ENCODE peak calls at places on chromosome 14, in eight cellular contexts. One of them, this sample, is unnamed.

GRCh38 chr14:31998220-31998559 is 78.9 kb upstream of the ARHGAP5 start:
- DNase-seq in RWPE1: no peak
- DNase-seq in mammary epithelial cell: no peak
- DNase-seq in fibroblast of mammary gland: no peak
- DNase-seq in lower leg skin: no peak
- DNase-seq in body of pancreas: no peak
- DNase-seq in MCF 10A: no peak
- DNase-seq in AG10803: no peak
- DNase-seq in this sample: no peak

GRCh38 chr14:71739273-71739990 is 192.8 kb upstream of the RGS6 start:
- DNase-seq in RWPE1: peak; percentile 49
- DNase-seq in fibroblast of mammary gland: peak; percentile 21
- DNase-seq in AG10803: no peak
- DNase-seq in lower leg skin: no peak
- DNase-seq in MCF 10A: peak; percentile 17
- DNase-seq in body of pancreas: peak; percentile 39
- DNase-seq in mammary epithelial cell: peak; percentile 75
- DNase-seq in this sample: peak; percentile 54

GRCh38 chr14:39488600-39488999 is 56.4 kb upstream of the FBXO33 start:
- DNase-seq in lower leg skin: no peak
- DNase-seq in body of pancreas: no peak
- DNase-seq in AG10803: peak; percentile 3
- DNase-seq in MCF 10A: peak; percentile 1
- DNase-seq in RWPE1: no peak
- DNase-seq in fibroblast of mammary gland: peak; percentile 7
- DNase-seq in mammary epithelial cell: no peak
- DNase-seq in this sample: no peak

GRCh38 chr14:93733231-93733630 is 55.1 kb downstream of the PRIMA1 start:
- DNase-seq in mammary epithelial cell: no peak
- DNase-seq in lower leg skin: no peak
- DNase-seq in fibroblast of mammary gland: no peak
- DNase-seq in AG10803: no peak
- DNase-seq in body of pancreas: no peak
- DNase-seq in MCF 10A: peak; percentile 48
- DNase-seq in RWPE1: no peak
- DNase-seq in this sample: peak; percentile 4

GRCh38 chr14:21965042-21965441 is 291.4 kb upstream of the OR4E1 start:
- DNase-seq in fibroblast of mammary gland: no peak
- DNase-seq in MCF 10A: no peak
- DNase-seq in body of pancreas: no peak
- DNase-seq in mammary epithelial cell: no peak
- DNase-seq in RWPE1: no peak
- DNase-seq in AG10803: no peak
- DNase-seq in lower leg skin: no peak
- DNase-seq in this sample: no peak

GRCh38 chr14:80164991-80165390 is 46.3 kb downstream of the DIO2 start:
- DNase-seq in fibroblast of mammary gland: peak; percentile 60
- DNase-seq in AG10803: peak; percentile 2
- DNase-seq in lower leg skin: no peak
- DNase-seq in mammary epithelial cell: peak; percentile 71
- DNase-seq in body of pancreas: no peak
- DNase-seq in RWPE1: no peak
- DNase-seq in MCF 10A: no peak
- DNase-seq in this sample: no peak

GRCh38 chr14:97777622-97778021 is 980.4 kb downstream of the VRK1 start:
- DNase-seq in AG10803: no peak
- DNase-seq in mammary epithelial cell: no peak
- DNase-seq in MCF 10A: no peak
- DNase-seq in lower leg skin: no peak
- DNase-seq in body of pancreas: no peak
- DNase-seq in RWPE1: no peak
- DNase-seq in fibroblast of mammary gland: no peak
- DNase-seq in this sample: no peak

GRCh38 chr14:94066089-94066676 is 14.8 kb downstream of the DDX24 start:
- DNase-seq in RWPE1: peak; percentile 20
- DNase-seq in mammary epithelial cell: peak; percentile 66
- DNase-seq in body of pancreas: peak; percentile 69
- DNase-seq in fibroblast of mammary gland: no peak
- DNase-seq in AG10803: no peak
- DNase-seq in MCF 10A: peak; percentile 51
- DNase-seq in lower leg skin: no peak
- DNase-seq in this sample: peak; percentile 59

GRCh38 chr14:103905861-103906456 is 22.3 kb upstream of the TDRD9 start:
- DNase-seq in AG10803: no peak
- DNase-seq in body of pancreas: no peak
- DNase-seq in RWPE1: no peak
- DNase-seq in fibroblast of mammary gland: no peak
- DNase-seq in MCF 10A: no peak
- DNase-seq in lower leg skin: no peak
- DNase-seq in mammary epithelial cell: no peak
- DNase-seq in this sample: no peak

GRCh38 chr14:99690636-99691035 is 6.5 kb downstream of the CYP46A1 start:
- DNase-seq in body of pancreas: no peak
- DNase-seq in lower leg skin: no peak
- DNase-seq in mammary epithelial cell: no peak
- DNase-seq in MCF 10A: no peak
- DNase-seq in fibroblast of mammary gland: no peak
- DNase-seq in RWPE1: no peak
- DNase-seq in AG10803: no peak
- DNase-seq in this sample: no peak

GRCh38 chr14:93793555-93793954 is 5.3 kb upstream of the PRIMA1 start:
- DNase-seq in body of pancreas: no peak
- DNase-seq in MCF 10A: no peak
- DNase-seq in RWPE1: no peak
- DNase-seq in mammary epithelial cell: no peak
- DNase-seq in lower leg skin: no peak
- DNase-seq in AG10803: no peak
- DNase-seq in fibroblast of mammary gland: no peak
- DNase-seq in this sample: no peak

GRCh38 chr14:23061995-23062394 is 4.7 kb upstream of the CDH24 start:
- DNase-seq in lower leg skin: peak; percentile 74
- DNase-seq in body of pancreas: peak; percentile 79
- DNase-seq in mammary epithelial cell: peak; percentile 88
- DNase-seq in MCF 10A: peak; percentile 92
- DNase-seq in fibroblast of mammary gland: peak; percentile 94
- DNase-seq in AG10803: peak; percentile 90
- DNase-seq in RWPE1: peak; percentile 87
- DNase-seq in this sample: peak; percentile 85

GRCh38 chr14:105338392-105338791 is 23.8 kb downstream of the PACS2 start:
- DNase-seq in RWPE1: no peak
- DNase-seq in mammary epithelial cell: no peak
- DNase-seq in MCF 10A: no peak
- DNase-seq in AG10803: no peak
- DNase-seq in lower leg skin: no peak
- DNase-seq in fibroblast of mammary gland: no peak
- DNase-seq in body of pancreas: no peak
- DNase-seq in this sample: no peak

DNA sequence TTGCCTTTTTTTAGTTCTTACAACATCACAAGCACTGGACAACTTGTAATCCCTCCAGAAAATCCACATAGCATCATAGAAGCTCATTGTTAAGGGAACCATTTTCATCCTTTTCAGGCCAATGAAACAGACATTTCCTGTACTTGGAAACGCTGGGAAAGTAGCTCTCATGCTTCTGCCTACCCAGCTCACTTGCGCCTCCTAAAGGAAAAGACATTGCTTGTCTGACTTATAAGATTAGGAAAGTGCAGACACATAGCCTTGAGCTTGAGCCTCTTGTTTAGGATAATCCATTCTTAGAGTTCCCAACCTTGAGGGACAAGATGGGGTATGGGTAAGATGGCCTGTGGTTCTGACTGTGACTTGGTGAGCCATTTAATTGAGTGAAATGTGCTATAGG is 589.5 kb downstream of the NOVA1 start:
- DNase-seq in AG10803: no peak
- DNase-seq in mammary epithelial cell: no peak
- DNase-seq in lower leg skin: no peak
- DNase-seq in body of pancreas: no peak
- DNase-seq in RWPE1: no peak
- DNase-seq in fibroblast of mammary gland: peak; percentile 65
- DNase-seq in MCF 10A: no peak
- DNase-seq in this sample: no peak
- TF ChIP-seq CTCF in AG10803: no peak
- TF ChIP-seq CTCF in mammary epithelial cell: no peak
- TF ChIP-seq CTCF in lower leg skin: no peak
- TF ChIP-seq CTCF in body of pancreas: no peak
- TF ChIP-seq CTCF in RWPE1: no peak
- TF ChIP-seq CTCF in fibroblast of mammary gland: peak; percentile 63
- TF ChIP-seq CTCF in MCF 10A: no peak
- TF ChIP-seq CTCF in this sample: no peak

DNA sequence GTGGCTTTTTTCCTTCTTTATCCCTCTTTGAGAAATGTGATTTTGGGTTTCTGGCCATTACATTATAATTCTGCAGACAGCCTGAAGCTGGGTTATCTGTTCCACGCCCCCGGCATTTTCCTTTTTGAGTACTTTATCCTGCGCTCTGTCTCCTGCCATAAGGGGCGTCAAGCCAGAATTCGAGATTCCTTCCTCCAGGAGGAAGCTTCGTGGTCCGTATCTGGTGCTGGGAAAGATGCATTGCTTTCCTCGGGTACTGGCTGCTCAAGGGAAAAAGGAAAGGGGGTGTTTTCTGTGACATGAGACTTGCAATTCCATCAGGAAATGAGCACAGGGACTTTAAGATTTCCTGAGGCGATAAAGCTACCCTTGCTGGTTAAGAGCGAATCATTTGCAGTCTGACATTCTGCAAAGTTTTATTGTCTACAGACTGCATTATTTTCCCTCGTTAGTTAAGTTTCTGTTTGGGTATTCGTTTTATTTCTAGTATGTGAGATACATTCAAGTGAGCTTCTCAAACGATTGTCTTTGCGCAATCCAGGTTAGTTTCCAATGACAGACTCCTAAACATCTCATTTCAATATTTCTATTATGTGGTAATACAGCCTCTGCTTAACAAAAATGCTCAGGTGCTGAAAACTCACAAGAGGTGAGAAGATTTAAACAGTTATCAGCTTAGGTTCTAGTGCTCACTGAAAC is 706 bp downstream of the AKAP5 start:
- DNase-seq in body of pancreas: peak; percentile 19
- DNase-seq in RWPE1: peak; percentile 33
- DNase-seq in mammary epithelial cell: no peak
- DNase-seq in lower leg skin: no peak
- DNase-seq in AG10803: peak; percentile 48
- DNase-seq in MCF 10A: peak; percentile 18
- DNase-seq in fibroblast of mammary gland: peak; percentile 45
- DNase-seq in this sample: peak; percentile 9
- TF ChIP-seq CTCF in body of pancreas: no peak
- TF ChIP-seq CTCF in RWPE1: no peak
- TF ChIP-seq CTCF in mammary epithelial cell: no peak
- TF ChIP-seq CTCF in lower leg skin: no peak
- TF ChIP-seq CTCF in AG10803: peak; percentile 57
- TF ChIP-seq CTCF in MCF 10A: no peak
- TF ChIP-seq CTCF in fibroblast of mammary gland: peak; percentile 32
- TF ChIP-seq CTCF in this sample: no peak

GRCh38 chr14:73944432-73945158 is 5.3 kb downstream of the FAM161B start:
- DNase-seq in body of pancreas: peak; percentile 30
- DNase-seq in fibroblast of mammary gland: no peak
- DNase-seq in lower leg skin: no peak
- DNase-seq in mammary epithelial cell: no peak
- DNase-seq in MCF 10A: no peak
- DNase-seq in RWPE1: no peak
- DNase-seq in AG10803: no peak
- DNase-seq in this sample: no peak

GRCh38 chr14:73955674-73956073 is 5.6 kb downstream of the COQ6 start:
- DNase-seq in mammary epithelial cell: no peak
- DNase-seq in MCF 10A: no peak
- DNase-seq in RWPE1: no peak
- DNase-seq in body of pancreas: no peak
- DNase-seq in lower leg skin: no peak
- DNase-seq in fibroblast of mammary gland: no peak
- DNase-seq in AG10803: no peak
- DNase-seq in this sample: no peak

GRCh38 chr14:73945159-73945670 is 4.7 kb downstream of the FAM161B start:
- DNase-seq in fibroblast of mammary gland: no peak
- DNase-seq in lower leg skin: no peak
- DNase-seq in MCF 10A: no peak
- DNase-seq in RWPE1: no peak
- DNase-seq in AG10803: no peak
- DNase-seq in body of pancreas: peak; percentile 46
- DNase-seq in mammary epithelial cell: no peak
- DNase-seq in this sample: no peak

GRCh38 chr14:73953731-73954130 is 3.6 kb downstream of the COQ6 start:
- DNase-seq in fibroblast of mammary gland: peak; percentile 82
- DNase-seq in mammary epithelial cell: no peak
- DNase-seq in lower leg skin: no peak
- DNase-seq in AG10803: peak; percentile 13
- DNase-seq in body of pancreas: no peak
- DNase-seq in RWPE1: no peak
- DNase-seq in MCF 10A: no peak
- DNase-seq in this sample: no peak

DNA sequence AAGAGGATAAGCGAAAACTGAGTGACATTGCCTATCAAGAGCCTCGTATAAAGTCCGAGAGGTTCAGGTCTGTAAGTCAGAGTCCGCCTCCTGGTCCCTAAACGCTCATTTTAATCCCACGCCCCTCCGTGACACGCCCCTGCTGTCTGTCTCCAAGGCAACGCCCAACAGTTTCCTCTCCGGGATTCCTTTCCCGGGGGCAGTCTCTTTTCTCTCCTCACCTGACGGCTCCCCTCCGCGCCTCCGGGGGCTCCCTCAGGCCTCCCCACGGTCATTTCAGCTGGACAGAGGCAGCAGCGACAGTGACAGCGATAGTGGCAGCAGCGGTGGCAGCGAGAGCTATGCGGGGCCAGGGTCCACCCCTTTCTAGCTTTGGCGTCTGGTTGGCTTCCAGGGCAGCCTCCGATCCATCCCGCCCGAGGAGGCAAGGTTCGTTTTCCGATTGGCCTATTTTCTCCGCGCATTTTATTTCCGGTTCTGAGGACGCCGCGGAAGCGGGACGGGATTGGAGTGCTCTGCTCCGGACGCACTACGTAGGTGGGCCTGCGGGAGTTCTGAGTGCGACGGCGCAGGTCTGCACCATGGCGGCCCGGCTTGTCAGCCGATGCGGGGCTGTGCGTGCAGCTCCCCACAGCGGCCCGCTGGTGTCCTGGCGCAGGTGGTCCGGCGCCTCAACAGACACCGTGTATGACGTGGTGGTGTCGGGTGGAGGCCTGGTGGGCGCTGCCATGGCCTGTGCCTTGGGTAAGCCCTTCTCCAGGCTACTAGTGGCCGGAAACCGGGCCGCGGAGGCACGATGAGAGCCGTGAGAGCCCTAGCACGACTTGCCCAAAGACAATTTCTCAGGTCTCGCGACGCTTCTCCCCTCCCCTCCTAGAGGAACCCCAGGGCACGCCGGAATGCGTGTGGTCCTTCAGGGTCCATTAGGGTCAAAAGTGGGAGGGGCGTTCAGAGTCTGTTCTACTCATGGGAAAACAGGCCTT is at the start of the genes COQ6 and FAM161B:
- DNase-seq in body of pancreas: peak; percentile 93
- DNase-seq in mammary epithelial cell: peak; percentile 98
- DNase-seq in RWPE1: peak; percentile 92
- DNase-seq in MCF 10A: peak; percentile 97
- DNase-seq in fibroblast of mammary gland: peak; percentile 95
- DNase-seq in AG10803: peak; percentile 95
- DNase-seq in lower leg skin: peak; percentile 94
- DNase-seq in this sample: peak; percentile 93
- TF ChIP-seq CTCF in body of pancreas: no peak
- TF ChIP-seq CTCF in mammary epithelial cell: no peak
- TF ChIP-seq CTCF in RWPE1: no peak
- TF ChIP-seq CTCF in MCF 10A: no peak
- TF ChIP-seq CTCF in fibroblast of mammary gland: no peak
- TF ChIP-seq CTCF in AG10803: peak; percentile 0
- TF ChIP-seq CTCF in lower leg skin: no peak
- TF ChIP-seq CTCF in this sample: no peak

GRCh38 chr14:91899213-91899612 is 31.9 kb upstream of the TC2N start:
- DNase-seq in body of pancreas: peak; percentile 94
- DNase-seq in mammary epithelial cell: no peak
- DNase-seq in MCF 10A: peak; percentile 64
- DNase-seq in fibroblast of mammary gland: no peak
- DNase-seq in RWPE1: peak; percentile 23
- DNase-seq in lower leg skin: no peak
- DNase-seq in AG10803: no peak
- DNase-seq in this sample: peak; percentile 27
- TF ChIP-seq CTCF in body of pancreas: no peak
- TF ChIP-seq CTCF in mammary epithelial cell: no peak
- TF ChIP-seq CTCF in MCF 10A: peak; percentile 22
- TF ChIP-seq CTCF in fibroblast of mammary gland: no peak
- TF ChIP-seq CTCF in RWPE1: no peak
- TF ChIP-seq CTCF in lower leg skin: no peak
- TF ChIP-seq CTCF in AG10803: no peak
- TF ChIP-seq CTCF in this sample: no peak